ENCODE peak calls at places on chromosomes 5 and 9, in nine cellular contexts. C, J, F, K, G, M, X, E and Y are unnamed samples.

GRCh38 chr5:180212363-180213255 is 3.6 kb upstream of the RASGEF1C start:
- DNase-seq in C (peak; percentile 53), M (no peak), E (no peak), J (peak; percentile 45), K (no peak), F (peak; percentile 30), G (no peak), X (no peak), Y (no peak)

GRCh38 chr9:73151653-73152382 is at the start of gene ANXA1:
- DNase-seq in X (no peak), E (no peak), J (no peak), C (peak; percentile 95), M (no peak), K (peak; percentile 78), G (no peak), F (peak; percentile 95), Y (peak; percentile 87)

GRCh38 chr9:95138474-95138873 is 179.0 kb downstream of the FANCC start:
- DNase-seq in E (no peak), F (no peak), X (no peak), C (no peak), M (no peak), K (peak; percentile 23), J (peak; percentile 81), G (peak; percentile 85), Y (peak; percentile 32)

GRCh38 chr5:168802337-168802736 is 223.2 kb upstream of the PANK3 start:
- DNase-seq in M (no peak), F (no peak), C (no peak), K (no peak), G (no peak), E (no peak), X (no peak), J (no peak), Y (no peak)

GRCh38 chr5:50929174-50929573 is 262.7 kb downstream of the PARP8 start:
- DNase-seq in J (no peak), X (no peak), F (no peak), K (no peak), G (no peak), C (no peak), E (no peak), M (no peak), Y (no peak)

GRCh38 chr5:1667648-1668140 is 131.9 kb downstream of the MRPL36 start:
- DNase-seq in J (peak; percentile 80), M (no peak), G (no peak), E (no peak), X (no peak), F (no peak), K (no peak), C (no peak), Y (no peak)

GRCh38 chr5:173812811-173813550 is 75.2 kb upstream of the CPEB4 start:
- DNase-seq in C (peak; percentile 69), F (peak; percentile 78), G (no peak), J (no peak), K (no peak), X (no peak), M (no peak), E (no peak), Y (peak; percentile 37)

GRCh38 chr5:124655943-124656459 is 90.4 kb downstream of the ZNF608 start:
- DNase-seq in G (no peak), X (no peak), F (peak; percentile 83), E (no peak), C (peak; percentile 75), K (peak; percentile 97), J (no peak), M (no peak), Y (peak; percentile 91)

GRCh38 chr5:173443971-173444370 is 115.8 kb upstream of the STC2 start:
- DNase-seq in F (no peak), J (no peak), X (no peak), C (no peak), K (no peak), E (no peak), M (no peak), G (no peak), Y (no peak)

GRCh38 chr9:70603020-70603411 is 188.6 kb upstream of the KLF9 start:
- DNase-seq in K (no peak), M (no peak), X (no peak), E (no peak), J (no peak), C (no peak), G (no peak), F (no peak), Y (no peak)

GRCh38 chr5:119570935-119571334 is 58.4 kb upstream of the FAM170A start:
- DNase-seq in C (no peak), M (no peak), X (no peak), F (no peak), E (no peak), K (no peak), J (no peak), G (no peak), Y (no peak)

GRCh38 chr5:151627650-151628049 is 36.5 kb upstream of the FAT2 start:
- DNase-seq in X (no peak), C (no peak), K (no peak), E (no peak), G (no peak), M (no peak), J (no peak), F (no peak), Y (peak; percentile 21)

GRCh38 chr9:22120595-22120994 is 111.5 kb upstream of the CDKN2B start:
- DNase-seq in C (no peak), J (no peak), G (no peak), F (no peak), X (no peak), K (no peak), E (no peak), M (no peak), Y (no peak)

GRCh38 chr9:116322521-116322920 is 168.9 kb downstream of the PAPPA start:
- DNase-seq in K (no peak), G (no peak), E (no peak), F (peak; percentile 58), X (no peak), C (peak; percentile 70), M (no peak), J (no peak), Y (no peak)

GRCh38 chr5:65623482-65623881 is 651 bp downstream of the TRIM23 start:
- DNase-seq in J (no peak), G (no peak), C (no peak), X (no peak), F (no peak), K (no peak), M (no peak), E (no peak), Y (no peak)

GRCh38 chr9:134689320-134690181 is 47.9 kb downstream of the COL5A1 start:
- DNase-seq in G (no peak), M (no peak), J (peak; percentile 95), F (peak; percentile 67), X (no peak), E (no peak), C (peak; percentile 71), K (peak; percentile 49), Y (no peak)

GRCh38 chr9:136599811-136600660 is 54.2 kb upstream of the NOTCH1 start:
- DNase-seq in J (no peak), G (no peak), K (no peak), M (no peak), C (no peak), X (no peak), F (no peak), E (no peak), Y (no peak)

GRCh38 chr5:150046031-150046430 is 40.3 kb downstream of the CSF1R start:
- DNase-seq in M (no peak), G (no peak), E (no peak), J (no peak), X (no peak), F (no peak), K (no peak), C (no peak), Y (no peak)

GRCh38 chr5:96997265-96997859 is 61.5 kb downstream of the LNPEP start:
- DNase-seq in M (no peak), G (no peak), K (peak; percentile 12), J (peak; percentile 2), F (peak; percentile 79), E (no peak), C (peak; percentile 77), X (no peak), Y (peak; percentile 38)

GRCh38 chr9:121372563-121373400 is 2.7 kb upstream of the STOM start:
- DNase-seq in E (no peak), F (peak; percentile 52), M (no peak), J (no peak), C (peak; percentile 55), G (no peak), X (no peak), K (no peak), Y (no peak)

GRCh38 chr9:136085815-136086212 is 9.3 kb downstream of the NACC2 start:
- DNase-seq in M (no peak), J (no peak), C (no peak), X (no peak), F (no peak), K (no peak), E (no peak), G (peak; percentile 92), Y (no peak)

GRCh38 chr5:157076558-157076957 is 17.6 kb upstream of the HAVCR1 start:
- DNase-seq in G (no peak), F (peak; percentile 0), E (no peak), X (no peak), C (peak; percentile 6), M (no peak), J (no peak), K (peak; percentile 75), Y (peak; percentile 49)

GRCh38 chr9:73149371-73150067 is 2.1 kb upstream of the ANXA1 start:
- DNase-seq in X (no peak), G (no peak), F (peak; percentile 85), J (no peak), E (no peak), M (no peak), K (peak; percentile 71), C (peak; percentile 81), Y (peak; percentile 89)

GRCh38 chr9:5450360-5451051 is at the start of gene CD274:
- DNase-seq in C (peak; percentile 94), M (peak; percentile 60), F (peak; percentile 93), K (peak; percentile 87), E (peak; percentile 57), X (peak; percentile 75), G (peak; percentile 97), J (peak; percentile 74), Y (peak; percentile 86)

GRCh38 chr9:8895498-8896224 is 1096.1 kb upstream of the DMAC1 start:
- DNase-seq in E (no peak), C (peak; percentile 61), G (no peak), X (no peak), F (peak; percentile 65), J (peak; percentile 32), K (peak; percentile 6), M (no peak), Y (peak; percentile 11)

GRCh38 chr9:121285835-121286687 is 18.1 kb downstream of the GSN start:
- DNase-seq in X (no peak), K (peak; percentile 14), F (peak; percentile 82), E (no peak), G (no peak), C (peak; percentile 89), J (peak; percentile 68), M (no peak), Y (peak; percentile 56)

GRCh38 chr5:103829585-103829984 is 267.0 kb upstream of the NUDT12 start:
- DNase-seq in C (no peak), F (no peak), M (no peak), K (no peak), J (peak; percentile 27), E (no peak), G (no peak), X (no peak), Y (no peak)

GRCh38 chr9:137374131-137374845 is 48.7 kb downstream of the EXD3 start:
- DNase-seq in K (no peak), E (no peak), X (no peak), G (peak; percentile 33), M (no peak), F (no peak), C (no peak), J (no peak), Y (no peak)

GRCh38 chr9:129783516-129784361 is 19.2 kb upstream of the TOR1B start:
- DNase-seq in C (peak; percentile 87), G (peak; percentile 66), M (no peak), E (peak; percentile 50), F (peak; percentile 87), X (peak; percentile 41), J (peak; percentile 90), K (peak; percentile 65), Y (peak; percentile 25)

GRCh38 chr5:180343110-180343845 is 9.9 kb downstream of the GFPT2 start:
- DNase-seq in X (no peak), F (peak; percentile 78), M (no peak), C (peak; percentile 73), G (no peak), K (no peak), J (peak; percentile 88), E (no peak), Y (peak; percentile 86)

GRCh38 chr5:69170969-69171368 is 4.0 kb downstream of the CCNB1 start:
- DNase-seq in M (no peak), G (no peak), C (no peak), J (no peak), F (no peak), E (no peak), K (no peak), X (no peak), Y (no peak)